ENCODE peak calls at places on chromosomes 3 and 15, in four cellular contexts. One of them, this sample, is unnamed. For H3K4me1 and H3K9me3, the result is how much of the 10 kb centered on the place peaks cover.

GRCh38 chr3:140499114-140499757 is 178.6 kb upstream of the TRIM42 start:
- DNase-seq in H9: no peak
- DNase-seq in right lobe of liver: no peak
- DNase-seq in cardiac muscle cell: peak
- DNase-seq in this sample: no peak

GRCh38 chr3:15051531-15051930 is 13.6 kb downstream of the MRPS25 start:
- DNase-seq in H9: peak
- DNase-seq in cardiac muscle cell: peak
- DNase-seq in right lobe of liver: peak
- DNase-seq in this sample: no peak

GRCh38 chr3:194339356-194339755 is 11.8 kb downstream of the CPN2 start:
- DNase-seq in cardiac muscle cell: no peak
- DNase-seq in H9: peak
- DNase-seq in right lobe of liver: no peak
- DNase-seq in this sample: no peak

GRCh38 chr15:77617507-77618285 is 15.0 kb downstream of the LINGO1 start:
- DNase-seq in cardiac muscle cell: no peak
- DNase-seq in H9: peak
- DNase-seq in right lobe of liver: no peak
- DNase-seq in this sample: no peak

GRCh38 chr3:159789742-159790635 is 198.6 kb upstream of the IL12A start:
- DNase-seq in cardiac muscle cell: no peak
- DNase-seq in right lobe of liver: no peak
- DNase-seq in H9: no peak
- DNase-seq in this sample: no peak

GRCh38 chr15:73887481-73887880 is 14.1 kb downstream of the TBC1D21 start:
- DNase-seq in right lobe of liver: no peak
- DNase-seq in cardiac muscle cell: no peak
- DNase-seq in H9: no peak
- DNase-seq in this sample: no peak

GRCh38 chr15:79644091-79644490 is 212.0 kb downstream of the MINAR1 start:
- DNase-seq in cardiac muscle cell: no peak
- DNase-seq in right lobe of liver: no peak
- DNase-seq in H9: no peak
- DNase-seq in this sample: no peak

GRCh38 chr15:58115692-58116091 is 22.5 kb upstream of the AQP9 start:
- DNase-seq in cardiac muscle cell: no peak
- DNase-seq in H9: no peak
- DNase-seq in right lobe of liver: no peak
- DNase-seq in this sample: no peak

GRCh38 chr3:131329774-131330173 is 51.8 kb upstream of the NUDT16 start:
- DNase-seq in cardiac muscle cell: no peak
- DNase-seq in H9: no peak
- DNase-seq in right lobe of liver: no peak
- DNase-seq in this sample: no peak

GRCh38 chr15:89172921-89173320 is 48.5 kb downstream of the RLBP1 start:
- DNase-seq in cardiac muscle cell: no peak
- DNase-seq in H9: no peak
- DNase-seq in right lobe of liver: no peak
- DNase-seq in this sample: no peak

GRCh38 chr3:37853691-37854413 is 7.8 kb upstream of the CTDSPL start:
- DNase-seq in cardiac muscle cell: no peak
- DNase-seq in H9: no peak
- DNase-seq in right lobe of liver: no peak
- DNase-seq in this sample: no peak
- H3K4me1 ChIP-seq in cardiac muscle cell: under half
- H3K4me1 ChIP-seq in H9: under half
- H3K4me1 ChIP-seq in right lobe of liver: under half
- H3K4me1 ChIP-seq in this sample: under half

GRCh38 chr3:147397911-147398809 is 8.2 kb downstream of the ZIC4 start:
- DNase-seq in H9: peak
- DNase-seq in right lobe of liver: no peak
- DNase-seq in cardiac muscle cell: no peak
- DNase-seq in this sample: no peak
- H3K9me3 ChIP-seq in H9: under half
- H3K9me3 ChIP-seq in right lobe of liver: under half
- H3K9me3 ChIP-seq in cardiac muscle cell: under half
- H3K9me3 ChIP-seq in this sample: under half

DNA sequence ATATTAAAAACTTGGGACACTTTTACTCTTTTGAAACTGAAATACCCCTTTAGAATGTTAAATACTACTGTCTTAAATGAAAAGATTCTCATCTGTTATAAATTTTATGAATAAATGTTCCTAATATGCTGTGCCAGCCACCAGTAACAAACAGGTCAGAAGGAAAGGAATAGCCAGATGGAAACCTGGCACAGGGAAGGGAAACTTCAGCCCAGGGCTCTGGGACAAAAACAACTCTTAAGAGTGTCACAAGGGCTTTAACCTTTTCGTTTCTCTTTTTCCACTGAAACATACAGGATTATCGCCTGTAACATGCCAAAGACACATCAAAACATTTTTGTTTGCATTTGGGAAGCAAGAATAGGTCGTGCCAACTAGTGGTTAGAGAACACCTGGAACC is 109.0 kb upstream of the NEDD4 start:
- DNase-seq in cardiac muscle cell: no peak
- DNase-seq in right lobe of liver: no peak
- DNase-seq in H9: no peak
- DNase-seq in this sample: no peak
- H3K4me1 ChIP-seq in cardiac muscle cell: under half
- H3K4me1 ChIP-seq in right lobe of liver: under half
- H3K4me1 ChIP-seq in H9: under half
- H3K4me1 ChIP-seq in this sample: under half

GRCh38 chr3:138796761-138797160 is 38.0 kb downstream of the PIK3CB start:
- DNase-seq in right lobe of liver: no peak
- DNase-seq in cardiac muscle cell: no peak
- DNase-seq in H9: no peak
- DNase-seq in this sample: no peak

GRCh38 chr3:138801792-138802191 is 32.9 kb downstream of the PIK3CB start:
- DNase-seq in right lobe of liver: no peak
- DNase-seq in H9: no peak
- DNase-seq in cardiac muscle cell: no peak
- DNase-seq in this sample: no peak

GRCh38 chr3:138800248-138800647 is 34.5 kb downstream of the PIK3CB start:
- DNase-seq in right lobe of liver: no peak
- DNase-seq in H9: no peak
- DNase-seq in cardiac muscle cell: no peak
- DNase-seq in this sample: no peak

GRCh38 chr3:138799822-138800221 is 34.9 kb downstream of the PIK3CB start:
- DNase-seq in cardiac muscle cell: no peak
- DNase-seq in H9: no peak
- DNase-seq in right lobe of liver: no peak
- DNase-seq in this sample: no peak

DNA sequence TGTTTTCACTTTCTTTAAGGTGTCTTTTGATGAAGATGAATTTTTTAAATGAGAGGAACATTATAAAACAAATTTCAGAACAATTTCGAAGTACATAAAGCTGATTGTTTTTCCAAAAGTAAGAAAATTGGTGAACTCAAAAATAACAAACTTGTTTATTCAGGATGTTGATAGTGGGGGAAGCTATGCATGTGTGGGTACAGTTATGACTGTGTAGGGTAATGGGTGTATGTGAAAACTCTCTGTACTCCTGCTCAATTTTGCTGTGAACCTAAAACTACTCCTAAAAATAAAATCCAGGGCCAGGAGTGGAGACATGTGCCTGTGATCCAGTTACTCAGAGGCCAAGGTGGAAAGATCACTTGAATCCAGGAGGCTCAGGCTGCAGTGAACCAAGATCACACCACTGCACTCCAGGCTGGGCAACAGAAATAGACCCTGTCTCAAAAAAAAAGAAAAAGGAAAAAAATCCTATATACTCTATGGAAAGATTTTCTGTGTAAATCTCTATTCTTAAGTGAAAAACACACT is 37.2 kb downstream of the PIK3CB start:
- DNase-seq in right lobe of liver: no peak
- DNase-seq in cardiac muscle cell: no peak
- DNase-seq in H9: no peak
- DNase-seq in this sample: no peak
- H3K9me3 ChIP-seq in right lobe of liver: under half
- H3K9me3 ChIP-seq in cardiac muscle cell: under half
- H3K9me3 ChIP-seq in H9: under half
- H3K9me3 ChIP-seq in this sample: under half

DNA sequence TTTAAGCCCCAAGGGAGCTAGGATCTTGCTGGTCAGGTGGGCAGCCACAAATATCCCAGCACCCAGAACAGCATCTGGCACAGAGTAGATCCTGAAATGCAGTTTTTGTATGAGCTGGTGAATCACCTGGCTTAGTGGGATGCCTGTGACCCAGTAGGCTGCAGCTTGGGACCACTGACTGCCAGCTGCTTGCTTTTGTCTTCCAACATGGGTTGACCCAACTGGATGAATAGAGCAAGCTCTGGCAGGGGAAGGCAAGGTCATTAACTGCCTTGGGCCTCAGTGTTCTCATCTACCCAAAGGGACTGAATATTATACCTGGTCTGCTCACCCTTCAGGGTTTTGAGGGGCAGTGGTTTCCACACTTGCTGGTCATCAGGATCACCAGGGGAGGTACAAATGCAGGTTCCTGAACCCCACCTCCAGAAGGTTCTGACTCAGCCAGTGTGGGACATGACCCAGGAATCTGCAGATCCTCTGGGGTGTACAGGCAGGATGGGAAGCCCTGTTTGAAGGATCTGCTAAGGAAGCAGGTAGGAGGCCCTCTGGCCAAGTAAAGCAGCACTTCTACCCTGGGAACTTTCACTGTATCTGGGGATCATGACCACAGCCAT is 55.4 kb downstream of the ITGA11 start:
- DNase-seq in right lobe of liver: no peak
- DNase-seq in H9: peak
- DNase-seq in cardiac muscle cell: no peak
- DNase-seq in this sample: peak
- H3K4me1 ChIP-seq in right lobe of liver: under half
- H3K4me1 ChIP-seq in H9: under half
- H3K4me1 ChIP-seq in cardiac muscle cell: under half
- H3K4me1 ChIP-seq in this sample: under half

GRCh38 chr15:25133804-25134203 is 179.0 kb downstream of the SNRPN start:
- DNase-seq in cardiac muscle cell: no peak
- DNase-seq in H9: no peak
- DNase-seq in right lobe of liver: no peak
- DNase-seq in this sample: no peak
- H3K9me3 ChIP-seq in cardiac muscle cell: under half
- H3K9me3 ChIP-seq in H9: under half
- H3K9me3 ChIP-seq in right lobe of liver: under half
- H3K9me3 ChIP-seq in this sample: under half

GRCh38 chr3:149547413-149547812 is 72.9 kb downstream of the TM4SF4 start:
- DNase-seq in right lobe of liver: no peak
- DNase-seq in cardiac muscle cell: no peak
- DNase-seq in H9: no peak
- DNase-seq in this sample: peak

GRCh38 chr3:149547954-149548728 is 73.6 kb downstream of the TM4SF4 start:
- DNase-seq in cardiac muscle cell: no peak
- DNase-seq in right lobe of liver: peak
- DNase-seq in H9: no peak
- DNase-seq in this sample: no peak

GRCh38 chr3:149551500-149551899 is 77.0 kb downstream of the TM4SF4 start:
- DNase-seq in right lobe of liver: no peak
- DNase-seq in cardiac muscle cell: no peak
- DNase-seq in H9: no peak
- DNase-seq in this sample: no peak

GRCh38 chr3:149552700-149553099 is 78.2 kb downstream of the TM4SF4 start:
- DNase-seq in H9: no peak
- DNase-seq in right lobe of liver: no peak
- DNase-seq in cardiac muscle cell: no peak
- DNase-seq in this sample: no peak

GRCh38 chr3:149548729-149549065 is 74.2 kb downstream of the TM4SF4 start:
- DNase-seq in right lobe of liver: no peak
- DNase-seq in cardiac muscle cell: no peak
- DNase-seq in H9: no peak
- DNase-seq in this sample: no peak
- H3K4me1 ChIP-seq in right lobe of liver: under half
- H3K4me1 ChIP-seq in cardiac muscle cell: under half
- H3K4me1 ChIP-seq in H9: under half
- H3K4me1 ChIP-seq in this sample: under half

DNA sequence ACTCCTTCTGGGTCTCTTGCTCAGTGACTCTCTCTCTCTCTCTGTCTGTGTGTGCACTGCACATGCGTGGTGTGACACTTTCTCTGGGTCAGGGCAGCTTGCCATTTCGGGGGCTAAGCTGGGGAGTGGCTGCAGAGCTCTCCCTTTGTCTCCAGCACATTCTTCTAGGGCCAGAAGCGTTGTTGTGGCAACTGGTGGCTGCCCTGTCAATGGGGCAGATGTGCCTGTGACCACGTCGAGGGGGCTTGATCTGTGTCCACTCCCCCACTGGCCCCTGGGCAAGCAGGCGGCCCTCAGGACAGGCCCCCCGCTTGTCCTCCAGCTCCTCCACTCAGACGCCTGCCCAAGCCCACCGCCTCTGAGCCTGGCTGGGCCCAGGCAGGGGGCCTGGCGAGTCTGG is 67.8 kb downstream of the WNT7A start:
- DNase-seq in H9: no peak
- DNase-seq in right lobe of liver: no peak
- DNase-seq in cardiac muscle cell: no peak
- DNase-seq in this sample: no peak
- H3K9me3 ChIP-seq in H9: under half
- H3K9me3 ChIP-seq in right lobe of liver: under half
- H3K9me3 ChIP-seq in cardiac muscle cell: under half
- H3K9me3 ChIP-seq in this sample: under half

DNA sequence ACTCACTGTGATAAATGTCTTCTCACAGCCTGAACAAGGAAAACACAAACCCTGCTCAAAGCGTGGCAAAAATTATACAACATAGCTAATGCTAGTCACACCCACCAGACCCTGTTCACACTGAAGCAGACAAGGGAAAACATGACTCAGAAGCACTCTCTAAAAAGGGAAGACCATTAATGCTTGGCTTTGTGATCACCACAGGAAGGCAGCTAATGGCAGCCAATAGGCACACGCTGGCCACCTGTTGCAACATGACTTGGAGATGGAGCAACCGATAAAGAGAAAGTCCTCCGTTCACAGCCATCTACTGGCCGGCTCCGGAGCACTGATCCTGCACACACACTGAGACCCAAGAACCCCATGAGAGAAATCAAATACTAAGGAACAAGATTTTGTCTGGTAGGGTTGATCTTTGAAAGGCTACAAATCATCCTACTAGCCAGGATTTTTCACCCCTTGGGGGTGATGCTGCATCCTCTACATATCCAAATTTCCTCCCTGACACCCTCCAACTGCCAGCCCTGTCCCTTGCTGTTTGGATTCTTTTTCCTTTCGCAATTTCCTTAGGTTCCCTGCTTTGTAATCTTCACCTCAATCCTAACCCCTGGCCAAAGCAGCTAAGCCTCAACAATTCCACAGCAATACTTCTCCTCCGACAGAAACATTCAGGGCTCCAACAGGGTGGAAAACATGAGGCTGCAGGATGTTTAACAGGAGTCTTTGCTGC is 3.2 kb downstream of the ZXDC start:
- DNase-seq in cardiac muscle cell: no peak
- DNase-seq in H9: no peak
- DNase-seq in right lobe of liver: peak
- DNase-seq in this sample: peak
- H3K4me1 ChIP-seq in cardiac muscle cell: under half
- H3K4me1 ChIP-seq in H9: under half
- H3K4me1 ChIP-seq in right lobe of liver: under half
- H3K4me1 ChIP-seq in this sample: under half

GRCh38 chr3:51173518-51174271 is 211.4 kb upstream of the MANF start:
- DNase-seq in H9: no peak
- DNase-seq in right lobe of liver: no peak
- DNase-seq in cardiac muscle cell: no peak
- DNase-seq in this sample: no peak
- H3K9me3 ChIP-seq in H9: under half
- H3K9me3 ChIP-seq in right lobe of liver: under half
- H3K9me3 ChIP-seq in cardiac muscle cell: under half
- H3K9me3 ChIP-seq in this sample: under half